ENCODE peak calls at places on chromosomes 5 and 9, in six cellular contexts. Q, W, M, A, B and R are unnamed samples.

GRCh38 chr5:43017438-43017820 is 22.7 kb downstream of the ANXA2R start:
- DNase-seq in Q (peak), W (no peak), M (peak), A (no peak), B (peak), R (no peak)

GRCh38 chr5:75514323-75514722 is 2.6 kb downstream of the POLK start:
- DNase-seq in Q (no peak), W (no peak), M (no peak), A (no peak), B (no peak), R (no peak)

GRCh38 chr5:88145205-88145602 is 123.4 kb downstream of the TMEM161B start:
- DNase-seq in Q (no peak), W (no peak), M (no peak), A (no peak), B (no peak), R (no peak)

GRCh38 chr5:89451263-89451662 is 568.3 kb upstream of the MEF2C start:
- DNase-seq in Q (no peak), W (no peak), M (no peak), A (no peak), B (no peak), R (no peak)

GRCh38 chr5:88613051-88613450 is 269.9 kb downstream of the MEF2C start:
- DNase-seq in Q (no peak), W (no peak), M (no peak), A (no peak), B (no peak), R (no peak)

GRCh38 chr5:151628112-151628823 is 37.1 kb upstream of the FAT2 start:
- DNase-seq in Q (no peak), W (no peak), M (no peak), A (no peak), B (no peak), R (no peak)

GRCh38 chr9:133540336-133541025 is 6.0 kb downstream of the ADAMTSL2 start:
- DNase-seq in Q (no peak), W (no peak), M (no peak), A (no peak), B (no peak), R (no peak)

GRCh38 chr5:119070578-119070827 is 384 bp upstream of the DMXL1 start:
- DNase-seq in Q (no peak), W (no peak), M (peak), A (peak), B (no peak), R (peak)

GRCh38 chr9:17063535-17064135 is 71.2 kb upstream of the CNTLN start:
- DNase-seq in Q (peak), W (no peak), M (no peak), A (peak), B (peak), R (no peak)

GRCh38 chr9:126207256-126207655 is 119.4 kb upstream of the MVB12B start:
- DNase-seq in Q (no peak), W (no peak), M (no peak), A (no peak), B (no peak), R (no peak)

GRCh38 chr5:88691945-88692868 is 190.8 kb downstream of the MEF2C start:
- DNase-seq in Q (no peak), W (no peak), M (no peak), A (no peak), B (no peak), R (no peak)

GRCh38 chr5:159469496-159470370 is 139.4 kb upstream of the IL12B start:
- DNase-seq in Q (no peak), W (no peak), M (no peak), A (no peak), B (no peak), R (no peak)

GRCh38 chr5:146081685-146082084 is 23.7 kb downstream of the PLAC8L1 start:
- DNase-seq in Q (no peak), W (no peak), M (no peak), A (no peak), B (no peak), R (no peak)

GRCh38 chr9:121640076-121640475 is 11.4 kb upstream of the DAB2IP start:
- DNase-seq in Q (peak), W (no peak), M (no peak), A (no peak), B (peak), R (no peak)

GRCh38 chr9:111597852-111598729 is 1.4 kb downstream of the PTGR1 start:
- DNase-seq in Q (peak), W (peak), M (peak), A (no peak), B (peak), R (no peak)

GRCh38 chr9:86721843-86722705 is 225.2 kb downstream of the GAS1 start:
- DNase-seq in Q (no peak), W (no peak), M (no peak), A (no peak), B (peak), R (no peak)

GRCh38 chr9:35481347-35481975 is 8.4 kb upstream of the RUSC2 start:
- DNase-seq in Q (peak), W (no peak), M (no peak), A (peak), B (peak), R (no peak)

GRCh38 chr9:113578279-113578865 is 114.8 kb downstream of the RGS3 start:
- DNase-seq in Q (no peak), W (no peak), M (no peak), A (no peak), B (peak), R (no peak)

GRCh38 chr9:107721705-107722245 is 232.2 kb upstream of the KLF4 start:
- DNase-seq in Q (no peak), W (no peak), M (no peak), A (no peak), B (no peak), R (no peak)